ENCODE peak calls at places on chromosomes 12 and 14, in six cellular contexts. One of them, this sample, is unnamed.

GRCh38 chr12:66087365-66087943 is 43.1 kb downstream of the LLPH start:
- DNase-seq in AG04450: peak
- DNase-seq in CD8-positive, alpha-beta memory T cell: peak
- DNase-seq in AG04449: no peak
- DNase-seq in mesenchymal stem cell: peak
- DNase-seq in fibroblast of pulmonary artery: peak
- DNase-seq in this sample: no peak

GRCh38 chr12:49903700-49904423 is at the start of gene FAIM2:
- DNase-seq in AG04450: peak
- DNase-seq in CD8-positive, alpha-beta memory T cell: peak
- DNase-seq in AG04449: no peak
- DNase-seq in mesenchymal stem cell: peak
- DNase-seq in fibroblast of pulmonary artery: peak
- DNase-seq in this sample: peak

GRCh38 chr14:64841772-64842490 is 37.8 kb downstream of the SPTB start:
- DNase-seq in AG04450: no peak
- DNase-seq in CD8-positive, alpha-beta memory T cell: no peak
- DNase-seq in AG04449: no peak
- DNase-seq in mesenchymal stem cell: no peak
- DNase-seq in fibroblast of pulmonary artery: no peak
- DNase-seq in this sample: no peak

GRCh38 chr12:53051058-53051880 is 1.4 kb downstream of the TNS2 start:
- DNase-seq in AG04450: no peak
- DNase-seq in CD8-positive, alpha-beta memory T cell: no peak
- DNase-seq in AG04449: no peak
- DNase-seq in mesenchymal stem cell: peak
- DNase-seq in fibroblast of pulmonary artery: peak
- DNase-seq in this sample: peak

GRCh38 chr12:108611884-108612415 is 14.1 kb upstream of the TMEM119 start:
- DNase-seq in AG04450: no peak
- DNase-seq in CD8-positive, alpha-beta memory T cell: peak
- DNase-seq in AG04449: peak
- DNase-seq in mesenchymal stem cell: peak
- DNase-seq in fibroblast of pulmonary artery: peak
- DNase-seq in this sample: peak

GRCh38 chr12:27969011-27969900 is 3.3 kb downstream of the PTHLH start:
- DNase-seq in AG04450: no peak
- DNase-seq in CD8-positive, alpha-beta memory T cell: no peak
- DNase-seq in AG04449: no peak
- DNase-seq in mesenchymal stem cell: peak
- DNase-seq in fibroblast of pulmonary artery: no peak
- DNase-seq in this sample: no peak

GRCh38 chr12:53949631-53950440 is 4.9 kb upstream of the HOXC12 start:
- DNase-seq in AG04450: no peak
- DNase-seq in CD8-positive, alpha-beta memory T cell: no peak
- DNase-seq in AG04449: no peak
- DNase-seq in mesenchymal stem cell: no peak
- DNase-seq in fibroblast of pulmonary artery: no peak
- DNase-seq in this sample: no peak

GRCh38 chr12:49301759-49302158 is 6.8 kb downstream of the PRPH start:
- DNase-seq in AG04450: no peak
- DNase-seq in CD8-positive, alpha-beta memory T cell: no peak
- DNase-seq in AG04449: no peak
- DNase-seq in mesenchymal stem cell: no peak
- DNase-seq in fibroblast of pulmonary artery: no peak
- DNase-seq in this sample: no peak

GRCh38 chr12:19461986-19462385 is 22.7 kb downstream of the AEBP2 start:
- DNase-seq in AG04450: no peak
- DNase-seq in CD8-positive, alpha-beta memory T cell: no peak
- DNase-seq in AG04449: no peak
- DNase-seq in mesenchymal stem cell: no peak
- DNase-seq in fibroblast of pulmonary artery: no peak
- DNase-seq in this sample: no peak

GRCh38 chr12:95266250-95266649 is 48.6 kb downstream of the VEZT start:
- DNase-seq in AG04450: no peak
- DNase-seq in CD8-positive, alpha-beta memory T cell: no peak
- DNase-seq in AG04449: no peak
- DNase-seq in mesenchymal stem cell: no peak
- DNase-seq in fibroblast of pulmonary artery: no peak
- DNase-seq in this sample: no peak

GRCh38 chr14:90116444-90116843 is 54.6 kb downstream of the KCNK13 start:
- DNase-seq in AG04450: no peak
- DNase-seq in CD8-positive, alpha-beta memory T cell: no peak
- DNase-seq in AG04449: no peak
- DNase-seq in mesenchymal stem cell: no peak
- DNase-seq in fibroblast of pulmonary artery: no peak
- DNase-seq in this sample: no peak

GRCh38 chr14:22432348-22432976 is 156.6 kb downstream of the DAD1 start:
- DNase-seq in AG04450: peak
- DNase-seq in CD8-positive, alpha-beta memory T cell: no peak
- DNase-seq in AG04449: peak
- DNase-seq in mesenchymal stem cell: peak
- DNase-seq in fibroblast of pulmonary artery: peak
- DNase-seq in this sample: peak

GRCh38 chr12:60437297-60437696 is 841.5 kb downstream of the SLC16A7 start:
- DNase-seq in AG04450: no peak
- DNase-seq in CD8-positive, alpha-beta memory T cell: no peak
- DNase-seq in AG04449: no peak
- DNase-seq in mesenchymal stem cell: no peak
- DNase-seq in fibroblast of pulmonary artery: no peak
- DNase-seq in this sample: no peak

GRCh38 chr12:69519871-69520270 is 49.7 kb downstream of the FRS2 start:
- DNase-seq in AG04450: no peak
- DNase-seq in CD8-positive, alpha-beta memory T cell: no peak
- DNase-seq in AG04449: no peak
- DNase-seq in mesenchymal stem cell: peak
- DNase-seq in fibroblast of pulmonary artery: no peak
- DNase-seq in this sample: no peak

GRCh38 chr12:52909256-52909655 is 4.4 kb upstream of the KRT8 start:
- DNase-seq in AG04450: no peak
- DNase-seq in CD8-positive, alpha-beta memory T cell: no peak
- DNase-seq in AG04449: no peak
- DNase-seq in mesenchymal stem cell: no peak
- DNase-seq in fibroblast of pulmonary artery: no peak
- DNase-seq in this sample: no peak

GRCh38 chr14:95664046-95664445 is 22.2 kb upstream of the TCL1B start:
- DNase-seq in AG04450: no peak
- DNase-seq in CD8-positive, alpha-beta memory T cell: no peak
- DNase-seq in AG04449: no peak
- DNase-seq in mesenchymal stem cell: no peak
- DNase-seq in fibroblast of pulmonary artery: no peak
- DNase-seq in this sample: no peak

GRCh38 chr14:46490150-46490769 is 161.3 kb downstream of the RPL10L start:
- DNase-seq in AG04450: no peak
- DNase-seq in CD8-positive, alpha-beta memory T cell: no peak
- DNase-seq in AG04449: no peak
- DNase-seq in mesenchymal stem cell: peak
- DNase-seq in fibroblast of pulmonary artery: no peak
- DNase-seq in this sample: no peak

GRCh38 chr14:101810897-101811620 is 49.5 kb downstream of the PPP2R5C start:
- DNase-seq in AG04450: no peak
- DNase-seq in CD8-positive, alpha-beta memory T cell: no peak
- DNase-seq in AG04449: no peak
- DNase-seq in mesenchymal stem cell: peak
- DNase-seq in fibroblast of pulmonary artery: peak
- DNase-seq in this sample: no peak

GRCh38 chr12:26833692-26834168 is 736 bp upstream of the ITPR2 start:
- DNase-seq in AG04450: no peak
- DNase-seq in CD8-positive, alpha-beta memory T cell: peak
- DNase-seq in AG04449: no peak
- DNase-seq in mesenchymal stem cell: peak
- DNase-seq in fibroblast of pulmonary artery: peak
- DNase-seq in this sample: no peak

GRCh38 chr12:96036765-96037455 is 1.5 kb upstream of the LTA4H start:
- DNase-seq in AG04450: no peak
- DNase-seq in CD8-positive, alpha-beta memory T cell: no peak
- DNase-seq in AG04449: no peak
- DNase-seq in mesenchymal stem cell: no peak
- DNase-seq in fibroblast of pulmonary artery: no peak
- DNase-seq in this sample: no peak

GRCh38 chr12:1474567-1475153 is 119.7 kb downstream of the FBXL14 start:
- DNase-seq in AG04450: peak
- DNase-seq in CD8-positive, alpha-beta memory T cell: no peak
- DNase-seq in AG04449: peak
- DNase-seq in mesenchymal stem cell: peak
- DNase-seq in fibroblast of pulmonary artery: peak
- DNase-seq in this sample: peak

GRCh38 chr14:70955543-70956480 is 48.6 kb downstream of the PCNX1 start:
- DNase-seq in AG04450: peak
- DNase-seq in CD8-positive, alpha-beta memory T cell: peak
- DNase-seq in AG04449: no peak
- DNase-seq in mesenchymal stem cell: peak
- DNase-seq in fibroblast of pulmonary artery: peak
- DNase-seq in this sample: no peak

DNA sequence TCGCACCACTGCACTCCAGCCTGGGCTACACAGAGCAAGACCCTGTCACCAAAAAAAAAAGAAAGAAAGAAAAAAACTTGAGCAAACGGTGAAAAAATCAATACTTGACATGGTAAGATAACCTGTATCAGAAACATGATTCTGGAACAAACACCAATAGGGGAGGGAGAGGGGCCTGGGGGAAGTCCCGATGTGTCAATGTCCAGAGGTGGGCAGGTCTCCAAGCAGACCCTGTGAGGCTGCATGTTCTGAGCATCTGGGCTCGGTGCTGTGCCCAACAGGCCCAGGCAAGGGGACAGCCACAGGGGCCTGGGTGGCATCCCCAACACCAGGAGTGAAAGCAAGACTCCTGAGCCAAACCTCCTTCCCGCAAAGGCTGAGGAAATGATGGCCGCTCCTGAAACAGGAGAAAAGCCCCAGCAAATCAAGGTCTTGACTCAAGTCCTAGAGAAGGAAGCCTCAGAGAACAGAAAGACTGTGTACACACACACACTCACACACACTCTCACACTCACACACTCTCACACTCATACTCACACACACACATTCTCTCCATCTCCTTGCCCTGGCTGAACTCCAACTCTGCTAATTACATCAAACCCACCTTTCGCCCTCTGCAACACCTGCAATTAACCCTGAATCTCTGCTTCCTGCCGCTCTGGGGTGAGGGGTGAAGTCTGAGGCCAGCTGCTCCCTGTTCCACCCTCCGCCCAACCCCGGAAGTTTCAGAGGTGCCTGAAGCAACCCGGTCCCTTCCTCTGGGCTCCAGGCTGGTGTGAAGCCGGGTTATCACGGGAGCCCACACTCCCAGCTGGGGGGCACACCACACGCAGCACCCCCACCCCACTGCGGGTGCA is 20.4 kb downstream of the CCDC88C start:
- DNase-seq in AG04450: no peak
- DNase-seq in CD8-positive, alpha-beta memory T cell: peak
- DNase-seq in AG04449: no peak
- DNase-seq in mesenchymal stem cell: no peak
- DNase-seq in fibroblast of pulmonary artery: no peak
- DNase-seq in this sample: no peak
- H3K4me3 ChIP-seq in AG04450: no peak
- H3K4me3 ChIP-seq in CD8-positive, alpha-beta memory T cell: peak
- H3K4me3 ChIP-seq in AG04449: no peak
- H3K4me3 ChIP-seq in mesenchymal stem cell: no peak
- H3K4me3 ChIP-seq in fibroblast of pulmonary artery: no peak
- H3K4me3 ChIP-seq in this sample: no peak

DNA sequence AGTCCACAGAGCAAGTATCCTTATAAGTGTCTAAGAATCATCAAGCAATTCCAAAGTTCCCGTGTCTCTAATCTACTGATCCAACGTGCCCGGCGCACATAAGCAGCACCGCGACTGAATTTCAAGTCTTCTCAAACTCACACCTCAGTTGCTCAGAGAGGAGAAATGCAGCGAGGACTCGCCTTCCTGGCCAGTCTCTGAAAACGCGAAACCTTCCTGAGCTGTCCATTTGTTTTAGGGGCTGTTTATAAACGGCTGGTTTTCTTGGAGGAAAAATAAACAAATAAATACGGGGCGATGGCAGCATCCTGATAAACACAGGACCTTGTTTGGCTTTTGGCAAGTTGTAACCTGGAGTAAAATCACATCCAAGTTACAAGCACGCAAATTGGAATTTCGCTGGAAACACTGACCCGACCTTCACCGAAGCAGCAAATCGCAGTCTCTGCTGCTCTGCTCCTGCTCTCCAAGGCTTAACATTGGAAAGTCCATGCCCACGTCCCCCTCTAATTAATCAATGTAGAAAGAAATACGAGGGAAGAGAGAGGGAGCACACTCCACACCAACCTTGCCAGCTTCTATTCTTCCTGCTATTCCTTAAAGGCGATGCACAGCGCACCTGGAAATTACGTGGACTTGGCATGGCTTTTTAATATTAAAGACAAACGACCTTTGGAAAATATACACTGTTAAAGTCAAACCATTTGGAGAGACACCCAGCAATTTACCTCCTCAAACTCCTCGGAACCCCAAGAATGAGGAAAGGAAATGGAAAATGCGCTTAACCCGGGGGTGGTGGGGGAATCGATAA is 248.7 kb downstream of the APAF1 start:
- DNase-seq in AG04450: no peak
- DNase-seq in CD8-positive, alpha-beta memory T cell: no peak
- DNase-seq in AG04449: no peak
- DNase-seq in mesenchymal stem cell: no peak
- DNase-seq in fibroblast of pulmonary artery: no peak
- DNase-seq in this sample: no peak
- H3K4me3 ChIP-seq in AG04450: no peak
- H3K4me3 ChIP-seq in CD8-positive, alpha-beta memory T cell: no peak
- H3K4me3 ChIP-seq in AG04449: no peak
- H3K4me3 ChIP-seq in mesenchymal stem cell: no peak
- H3K4me3 ChIP-seq in fibroblast of pulmonary artery: no peak
- H3K4me3 ChIP-seq in this sample: no peak

GRCh38 chr12:132315507-132315906 is 13.9 kb downstream of the GALNT9 start:
- DNase-seq in AG04450: no peak
- DNase-seq in CD8-positive, alpha-beta memory T cell: no peak
- DNase-seq in AG04449: no peak
- DNase-seq in mesenchymal stem cell: no peak
- DNase-seq in fibroblast of pulmonary artery: no peak
- DNase-seq in this sample: no peak
- H3K4me3 ChIP-seq in AG04450: no peak
- H3K4me3 ChIP-seq in CD8-positive, alpha-beta memory T cell: no peak
- H3K4me3 ChIP-seq in AG04449: no peak
- H3K4me3 ChIP-seq in mesenchymal stem cell: no peak
- H3K4me3 ChIP-seq in fibroblast of pulmonary artery: no peak
- H3K4me3 ChIP-seq in this sample: no peak

GRCh38 chr14:33643782-33644181 is 307.1 kb downstream of the EGLN3 start:
- DNase-seq in AG04450: no peak
- DNase-seq in CD8-positive, alpha-beta memory T cell: no peak
- DNase-seq in AG04449: no peak
- DNase-seq in mesenchymal stem cell: no peak
- DNase-seq in fibroblast of pulmonary artery: no peak
- DNase-seq in this sample: no peak

GRCh38 chr14:33646692-33647260 is 304.1 kb downstream of the EGLN3 start:
- DNase-seq in AG04450: peak
- DNase-seq in CD8-positive, alpha-beta memory T cell: no peak
- DNase-seq in AG04449: no peak
- DNase-seq in mesenchymal stem cell: peak
- DNase-seq in fibroblast of pulmonary artery: peak
- DNase-seq in this sample: peak

GRCh38 chr14:33647385-33647786 is 303.5 kb downstream of the EGLN3 start:
- DNase-seq in AG04450: peak
- DNase-seq in CD8-positive, alpha-beta memory T cell: no peak
- DNase-seq in AG04449: peak
- DNase-seq in mesenchymal stem cell: peak
- DNase-seq in fibroblast of pulmonary artery: peak
- DNase-seq in this sample: peak

GRCh38 chr14:33642080-33642479 is 308.8 kb downstream of the EGLN3 start:
- DNase-seq in AG04450: no peak
- DNase-seq in CD8-positive, alpha-beta memory T cell: no peak
- DNase-seq in AG04449: no peak
- DNase-seq in mesenchymal stem cell: no peak
- DNase-seq in fibroblast of pulmonary artery: no peak
- DNase-seq in this sample: no peak

GRCh38 chr14:33642641-33643342 is 308.1 kb downstream of the EGLN3 start:
- DNase-seq in AG04450: no peak
- DNase-seq in CD8-positive, alpha-beta memory T cell: no peak
- DNase-seq in AG04449: no peak
- DNase-seq in mesenchymal stem cell: no peak
- DNase-seq in fibroblast of pulmonary artery: no peak
- DNase-seq in this sample: no peak
- H3K4me3 ChIP-seq in AG04450: no peak
- H3K4me3 ChIP-seq in CD8-positive, alpha-beta memory T cell: no peak
- H3K4me3 ChIP-seq in AG04449: no peak
- H3K4me3 ChIP-seq in mesenchymal stem cell: no peak
- H3K4me3 ChIP-seq in fibroblast of pulmonary artery: no peak
- H3K4me3 ChIP-seq in this sample: no peak